ENCODE peak calls at places on chromosome 17, in nine cellular contexts. J, L, O, P, H, V, N, Y and U are unnamed samples.

GRCh38 chr17:18280766-18281165 is 20.3 kb downstream of the MIEF2 start:
- DNase-seq in J (no peak), Y (no peak), V (no peak), N (no peak), H (no peak), L (no peak), O (no peak), P (no peak), U (no peak)

GRCh38 chr17:60328679-60329078 is 63.3 kb downstream of the USP32 start:
- DNase-seq in O (peak), Y (no peak), N (no peak), J (no peak), L (no peak), V (no peak), P (no peak), H (no peak), U (no peak)

GRCh38 chr17:13425390-13425789 is 176.3 kb downstream of the HS3ST3A1 start:
- DNase-seq in L (no peak), O (no peak), P (no peak), V (no peak), J (no peak), Y (no peak), N (no peak), H (no peak), U (no peak)

GRCh38 chr17:78939615-78940014 is 14.4 kb upstream of the TIMP2 start:
- DNase-seq in J (no peak), Y (no peak), H (no peak), P (no peak), V (no peak), O (no peak), L (no peak), N (peak), U (no peak)

GRCh38 chr17:35896011-35896587 is 15.9 kb upstream of the CCL5 start:
- DNase-seq in L (no peak), N (no peak), O (no peak), V (peak), Y (no peak), P (peak), J (no peak), H (no peak), U (peak)

GRCh38 chr17:15255713-15256454 is 9.2 kb downstream of the PMP22 start:
- DNase-seq in V (no peak), P (no peak), L (no peak), J (peak), H (no peak), N (no peak), O (no peak), Y (no peak), U (no peak)

GRCh38 chr17:15893333-15894024 is 51.5 kb upstream of the ADORA2B start:
- DNase-seq in O (no peak), N (no peak), P (no peak), L (no peak), J (no peak), H (no peak), V (no peak), Y (no peak), U (no peak)

GRCh38 chr17:72656114-72656763 is 436.2 kb downstream of the SLC39A11 start:
- DNase-seq in Y (no peak), L (no peak), O (no peak), P (no peak), V (no peak), J (no peak), H (no peak), N (no peak), U (no peak)

GRCh38 chr17:68599091-68599872 is 1.9 kb downstream of the FAM20A start:
- DNase-seq in H (no peak), N (no peak), L (no peak), O (no peak), Y (no peak), V (no peak), J (peak), P (no peak), U (no peak)

GRCh38 chr17:60393840-60394529 is 2.1 kb upstream of the USP32 start:
- DNase-seq in N (no peak), H (no peak), Y (no peak), J (no peak), O (no peak), P (no peak), V (no peak), L (no peak), U (no peak)

GRCh38 chr17:74916851-74917199 is 6.2 kb downstream of the USH1G start:
- DNase-seq in V (no peak), Y (no peak), L (no peak), O (no peak), J (no peak), H (no peak), N (no peak), P (no peak), U (no peak)

GRCh38 chr17:70332811-70333210 is 163.5 kb downstream of the KCNJ2 start:
- DNase-seq in P (no peak), L (no peak), V (no peak), H (no peak), Y (no peak), N (no peak), J (no peak), O (no peak), U (no peak)

GRCh38 chr17:43766413-43767052 is 7.9 kb upstream of the SOST start:
- DNase-seq in L (peak), Y (no peak), N (peak), P (peak), J (peak), H (peak), V (no peak), O (no peak), U (no peak)

GRCh38 chr17:72342061-72342460 is 221.2 kb downstream of the SOX9 start:
- DNase-seq in J (no peak), Y (no peak), V (no peak), H (no peak), L (no peak), O (no peak), P (no peak), N (no peak), U (no peak)

GRCh38 chr17:29376667-29377268 is 13.4 kb upstream of the TAOK1 start:
- DNase-seq in H (no peak), J (peak), P (no peak), Y (peak), V (no peak), N (peak), L (no peak), O (no peak), U (no peak)

GRCh38 chr17:57609125-57609877 is 135.8 kb downstream of the CCDC182 start:
- DNase-seq in P (no peak), J (no peak), V (no peak), Y (no peak), L (no peak), N (no peak), O (no peak), H (no peak), U (no peak)

GRCh38 chr17:44642861-44643260 is 13.4 kb upstream of the MEIOC start:
- DNase-seq in V (no peak), H (no peak), N (no peak), L (no peak), Y (peak), P (no peak), J (no peak), O (no peak), U (no peak)

GRCh38 chr17:31877911-31878702 is 19.1 kb upstream of the COPRS start:
- DNase-seq in H (no peak), L (no peak), N (no peak), Y (peak), J (no peak), O (no peak), V (no peak), P (no peak), U (no peak)

GRCh38 chr17:4948997-4949320 is 629 bp upstream of the PFN1 start:
- DNase-seq in P (peak), N (peak), O (no peak), J (peak), H (peak), Y (peak), V (peak), L (no peak), U (peak)

GRCh38 chr17:45813051-45813731 is 29.1 kb downstream of the CRHR1 start:
- DNase-seq in N (no peak), P (no peak), Y (no peak), V (no peak), L (no peak), J (no peak), O (no peak), H (no peak), U (no peak)

GRCh38 chr17:39239640-39240314 is 14.0 kb upstream of the STAC2 start:
- DNase-seq in P (peak), N (peak), Y (no peak), O (peak), V (peak), L (peak), J (no peak), H (no peak), U (peak)

GRCh38 chr17:29140631-29141483 is 39.3 kb downstream of the MYO18A start:
- DNase-seq in P (peak), O (no peak), Y (no peak), H (peak), V (peak), N (no peak), L (peak), J (no peak), U (peak)

GRCh38 chr17:29590979-29591736 is 1.7 kb upstream of the GIT1 start:
- DNase-seq in Y (no peak), O (no peak), V (peak), J (peak), L (no peak), H (peak), P (no peak), N (peak), U (peak)

GRCh38 chr17:58530655-58531054 is 16.2 kb upstream of the MTMR4 start:
- DNase-seq in O (no peak), N (no peak), V (no peak), P (no peak), H (no peak), Y (no peak), L (no peak), J (no peak), U (no peak)

GRCh38 chr17:48374650-48375230 is 55.3 kb downstream of the SKAP1 start:
- DNase-seq in Y (no peak), H (no peak), O (no peak), V (no peak), L (no peak), J (peak), P (peak), N (no peak), U (peak)

GRCh38 chr17:75295220-75296158 is 6.3 kb upstream of the SLC25A19 start:
- DNase-seq in P (no peak), H (no peak), J (no peak), L (no peak), N (no peak), V (peak), O (no peak), Y (no peak), U (peak)

GRCh38 chr17:17561408-17562144 is 29.9 kb downstream of the PEMT start:
- DNase-seq in O (peak), L (no peak), Y (no peak), V (no peak), H (no peak), P (no peak), N (no peak), J (no peak), U (no peak)

GRCh38 chr17:40069751-40070643 is 7.2 kb downstream of the THRA start:
- DNase-seq in L (no peak), O (no peak), V (no peak), J (peak), H (peak), N (peak), Y (no peak), P (peak), U (peak)

GRCh38 chr17:7109461-7110322 is 4.9 kb downstream of the ASGR2 start:
- DNase-seq in P (no peak), V (no peak), H (no peak), O (no peak), N (no peak), L (no peak), Y (no peak), J (no peak), U (no peak)

GRCh38 chr17:8611135-8611534 is 19.4 kb downstream of the MYH10 start:
- DNase-seq in V (no peak), H (no peak), P (no peak), Y (no peak), L (no peak), O (no peak), J (peak), N (no peak), U (no peak)

GRCh38 chr17:8609910-8610309 is 20.6 kb downstream of the MYH10 start:
- DNase-seq in O (no peak), H (no peak), Y (no peak), L (no peak), J (no peak), P (no peak), N (no peak), V (no peak), U (no peak)

GRCh38 chr17:8610558-8610957 is 20.0 kb downstream of the MYH10 start:
- DNase-seq in Y (no peak), V (no peak), J (no peak), P (no peak), N (no peak), H (no peak), L (no peak), O (no peak), U (no peak)

GRCh38 chr17:8606415-8606814 is 24.1 kb downstream of the MYH10 start:
- DNase-seq in H (peak), Y (no peak), N (no peak), L (no peak), V (no peak), O (no peak), P (no peak), J (no peak), U (no peak)

GRCh38 chr17:8608001-8608400 is 22.5 kb downstream of the MYH10 start:
- DNase-seq in N (no peak), P (no peak), J (no peak), H (no peak), V (no peak), O (no peak), L (no peak), Y (no peak), U (no peak)
- TF ChIP-seq CTCF in N (no peak), P (no peak), J (no peak), H (no peak), V (no peak), O (no peak), L (no peak), Y (no peak), U (no peak)

GRCh38 chr17:50696365-50696879 is 11.3 kb downstream of the ANKRD40 start:
- DNase-seq in V (no peak), N (peak), J (no peak), H (no peak), Y (no peak), L (no peak), P (no peak), O (no peak), U (no peak)

GRCh38 chr17:50699410-50699809 is 8.3 kb downstream of the ANKRD40 start:
- DNase-seq in N (no peak), O (no peak), L (no peak), P (no peak), H (no peak), V (no peak), J (peak), Y (no peak), U (no peak)

GRCh38 chr17:50697076-50697475 is 10.6 kb downstream of the ANKRD40 start:
- DNase-seq in P (no peak), J (no peak), Y (no peak), H (no peak), O (no peak), V (no peak), N (peak), L (no peak), U (no peak)

GRCh38 chr17:50693041-50693682 is 14.6 kb downstream of the ANKRD40 start:
- DNase-seq in L (no peak), N (no peak), P (no peak), J (peak), O (no peak), H (no peak), Y (no peak), V (no peak), U (no peak)

DNA sequence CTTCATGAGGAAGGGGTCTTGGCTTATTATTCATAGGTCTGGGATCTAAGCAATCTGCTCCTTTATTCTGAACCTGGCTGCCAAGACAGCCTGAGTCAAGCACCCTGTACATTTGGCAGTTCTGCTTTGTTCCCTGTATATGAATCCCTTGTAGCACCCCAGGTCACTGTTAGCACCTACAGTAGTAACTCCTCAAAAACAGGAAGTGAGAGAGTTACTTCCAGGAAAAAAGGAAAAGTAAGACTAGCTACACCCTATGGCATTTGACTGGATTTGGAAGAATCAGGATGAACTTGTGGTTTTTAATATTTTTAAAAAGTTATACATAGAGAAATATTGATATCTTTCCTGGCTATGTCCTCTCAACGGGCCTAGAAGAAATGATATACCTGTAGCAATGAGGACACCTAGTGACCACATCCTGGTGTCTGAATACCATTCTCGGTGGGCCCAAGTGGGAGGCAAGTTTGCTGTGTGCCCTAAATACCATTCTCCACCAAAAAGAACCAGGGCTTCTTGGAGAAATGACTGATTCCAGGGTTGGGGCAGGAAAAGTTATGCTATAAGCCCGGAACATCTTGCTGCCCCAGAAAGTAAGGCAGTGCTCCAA is 9.9 kb downstream of the ANKRD40 start:
- DNase-seq in O (no peak), P (no peak), L (no peak), V (no peak), H (no peak), Y (no peak), J (no peak), N (no peak), U (no peak)
- TF ChIP-seq CTCF in O (no peak), P (no peak), L (no peak), V (no peak), H (no peak), Y (no peak), J (no peak), N (no peak), U (no peak)

GRCh38 chr17:27747462-27748359 is 52.6 kb downstream of the NOS2 start:
- DNase-seq in H (no peak), Y (no peak), O (no peak), N (no peak), P (no peak), V (no peak), J (no peak), L (no peak), U (no peak)
- TF ChIP-seq CTCF in H (no peak), Y (peak), O (peak), N (no peak), P (no peak), V (peak), J (peak), L (no peak), U (no peak)

GRCh38 chr17:2059837-2060658 is 5.1 kb downstream of the HIC1 start:
- DNase-seq in L (no peak), Y (no peak), O (no peak), J (no peak), P (no peak), H (no peak), V (no peak), N (no peak), U (no peak)

GRCh38 chr17:2059125-2059836 is 4.4 kb downstream of the HIC1 start:
- DNase-seq in H (peak), O (no peak), N (peak), P (no peak), L (no peak), V (no peak), Y (no peak), J (no peak), U (peak)

GRCh38 chr17:2057130-2057713 is 2.3 kb downstream of the HIC1 start:
- DNase-seq in P (no peak), Y (no peak), V (no peak), O (no peak), J (no peak), H (no peak), N (no peak), L (no peak), U (no peak)

GRCh38 chr17:2057714-2058520 is 3.0 kb downstream of the HIC1 start:
- DNase-seq in L (peak), V (peak), N (peak), P (no peak), Y (no peak), H (peak), J (no peak), O (no peak), U (no peak)

DNA sequence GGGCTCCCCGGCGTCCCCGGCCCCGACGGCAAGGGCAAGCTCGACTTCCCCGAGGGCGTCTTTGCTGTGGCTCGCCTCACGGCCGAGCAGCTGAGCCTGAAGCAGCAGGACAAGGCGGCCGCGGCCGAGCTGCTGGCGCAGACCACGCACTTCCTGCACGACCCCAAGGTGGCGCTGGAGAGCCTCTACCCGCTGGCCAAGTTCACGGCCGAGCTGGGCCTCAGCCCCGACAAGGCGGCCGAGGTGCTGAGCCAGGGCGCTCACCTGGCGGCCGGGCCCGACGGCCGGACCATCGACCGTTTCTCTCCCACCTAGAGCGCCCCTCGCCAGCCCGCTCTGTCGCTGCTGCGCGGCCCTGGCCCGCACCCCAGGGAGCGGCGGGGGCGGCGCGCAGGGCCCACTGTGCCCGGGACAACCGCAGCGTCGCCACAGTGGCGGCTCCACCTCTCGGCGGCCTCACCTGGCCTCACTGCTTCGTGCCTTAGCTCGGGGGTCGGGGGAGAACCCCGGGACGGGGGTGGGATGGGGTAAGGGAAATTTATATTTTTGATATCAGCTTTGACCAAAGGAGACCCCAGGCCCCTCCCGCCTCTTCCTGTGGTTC is 3.7 kb downstream of the HIC1 start:
- DNase-seq in Y (no peak), L (peak), J (peak), P (peak), O (no peak), N (peak), H (peak), V (peak), U (peak)
- TF ChIP-seq CTCF in Y (peak), L (peak), J (peak), P (peak), O (peak), N (peak), H (peak), V (peak), U (peak)

GRCh38 chr17:42743595-42744282 is 1.1 kb downstream of the EZH1 start:
- DNase-seq in P (no peak), J (no peak), H (no peak), O (no peak), V (no peak), N (no peak), Y (no peak), L (no peak), U (no peak)
- TF ChIP-seq CTCF in P (no peak), J (peak), H (no peak), O (no peak), V (no peak), N (no peak), Y (peak), L (no peak), U (no peak)

GRCh38 chr17:77382356-77382911 is 241.7 kb downstream of the SEC14L1 start:
- DNase-seq in J (no peak), L (peak), Y (no peak), P (no peak), O (no peak), H (no peak), N (no peak), V (no peak), U (peak)
- TF ChIP-seq CTCF in J (no peak), L (peak), Y (no peak), P (no peak), O (no peak), H (no peak), N (no peak), V (no peak), U (no peak)

GRCh38 chr17:2068101-2068518 is 13.2 kb downstream of the HIC1 start:
- DNase-seq in O (no peak), P (no peak), V (no peak), L (no peak), H (no peak), Y (peak), J (peak), N (peak), U (no peak)
- TF ChIP-seq CTCF in O (no peak), P (no peak), V (no peak), L (no peak), H (no peak), Y (peak), J (peak), N (no peak), U (no peak)

GRCh38 chr17:80664217-80664780 is 119.7 kb downstream of the RPTOR start:
- DNase-seq in N (no peak), Y (no peak), V (no peak), L (no peak), P (no peak), O (no peak), H (no peak), J (no peak), U (no peak)

GRCh38 chr17:80667462-80668277 is 123.0 kb downstream of the RPTOR start:
- DNase-seq in L (no peak), P (no peak), O (no peak), H (no peak), N (no peak), Y (no peak), V (no peak), J (no peak), U (no peak)

GRCh38 chr17:80665792-80666191 is 121.2 kb downstream of the RPTOR start:
- DNase-seq in P (no peak), Y (no peak), V (no peak), J (no peak), N (no peak), H (no peak), L (no peak), O (no peak), U (no peak)

GRCh38 chr17:80668375-80669149 is 123.9 kb downstream of the RPTOR start:
- DNase-seq in J (no peak), P (no peak), Y (no peak), N (no peak), V (no peak), O (no peak), L (no peak), H (no peak), U (no peak)

GRCh38 chr17:80666867-80667266 is 122.2 kb downstream of the RPTOR start:
- DNase-seq in Y (no peak), L (no peak), J (no peak), P (no peak), H (no peak), V (no peak), O (no peak), N (no peak), U (no peak)
- TF ChIP-seq CTCF in Y (no peak), L (no peak), J (no peak), P (no peak), H (no peak), V (no peak), O (no peak), N (no peak), U (no peak)

GRCh38 chr17:66767164-66767933 is 67.6 kb upstream of the CACNG5 start:
- DNase-seq in O (no peak), Y (no peak), J (no peak), V (no peak), H (no peak), L (no peak), P (no peak), N (no peak), U (no peak)
- TF ChIP-seq CTCF in O (no peak), Y (no peak), J (no peak), V (no peak), H (no peak), L (no peak), P (no peak), N (no peak), U (no peak)